ENCODE peak calls at places on chromosomes 12 and 14, in seven cellular contexts. D, W, L, T, B, R and M are unnamed samples.

GRCh38 chr14:71012888-71013287 is 105.6 kb downstream of the PCNX1 start:
- DNase-seq in W (no peak), L (no peak), D (no peak), B (no peak), T (no peak), R (no peak), M (no peak)

GRCh38 chr12:121774968-121775474 is 18.5 kb downstream of the RHOF start:
- DNase-seq in T (no peak), W (no peak), L (no peak), R (no peak), B (peak), D (no peak), M (peak)

GRCh38 chr12:116324684-116325664 is 47.5 kb upstream of the MED13L start:
- DNase-seq in R (no peak), L (no peak), T (no peak), B (no peak), D (no peak), W (no peak), M (no peak)

GRCh38 chr14:54828031-54828430 is 74.6 kb downstream of the GCH1 start:
- DNase-seq in R (no peak), L (no peak), T (no peak), W (no peak), D (no peak), B (no peak), M (no peak)

GRCh38 chr12:12398026-12398859 is 41.4 kb downstream of the BORCS5 start:
- DNase-seq in T (peak), W (peak), L (peak), D (peak), B (no peak), R (no peak), M (no peak)

GRCh38 chr12:108253540-108253939 is 85.6 kb downstream of the CMKLR1 start:
- DNase-seq in R (peak), W (no peak), L (no peak), T (no peak), B (peak), D (no peak), M (no peak)

GRCh38 chr12:28799337-28799736 is 349.7 kb upstream of the FAR2 start:
- DNase-seq in D (no peak), L (no peak), W (peak), R (no peak), B (no peak), T (no peak), M (no peak)

GRCh38 chr12:77166711-77167110 is 101.3 kb upstream of the E2F7 start:
- DNase-seq in L (no peak), R (no peak), T (no peak), D (no peak), B (no peak), W (peak), M (no peak)

GRCh38 chr14:88552859-88553258 is 1.9 kb downstream of the PTPN21 start:
- DNase-seq in D (no peak), T (no peak), L (no peak), R (no peak), B (no peak), W (no peak), M (no peak)

GRCh38 chr12:96810057-96810456 is 97.0 kb upstream of the NEDD1 start:
- DNase-seq in L (no peak), B (peak), W (peak), D (no peak), T (no peak), R (no peak), M (no peak)

GRCh38 chr14:88005050-88005481 is at the start of gene GPR65:
- DNase-seq in T (no peak), D (no peak), W (no peak), L (no peak), B (no peak), R (no peak), M (no peak)

GRCh38 chr14:93729993-93730392 is 58.3 kb downstream of the PRIMA1 start:
- DNase-seq in W (no peak), L (no peak), T (peak), B (no peak), R (no peak), D (no peak), M (no peak)

GRCh38 chr12:79883216-79883615 is 51.7 kb downstream of the PPP1R12A start:
- DNase-seq in D (peak), B (no peak), R (no peak), W (peak), L (no peak), T (no peak), M (no peak)

GRCh38 chr14:30389134-30389900 is 169.6 kb upstream of the G2E3 start:
- DNase-seq in D (no peak), T (peak), R (no peak), L (no peak), W (peak), B (no peak), M (no peak)

GRCh38 chr14:90691627-90692026 is 124.6 kb downstream of the TTC7B start:
- DNase-seq in B (no peak), R (no peak), W (no peak), T (no peak), L (no peak), D (no peak), M (no peak)

GRCh38 chr14:91374287-91374880 is 43.2 kb downstream of the CCDC88C start:
- DNase-seq in R (no peak), B (no peak), T (no peak), L (no peak), D (no peak), W (no peak), M (no peak)

GRCh38 chr14:32724864-32725550 is 213.7 kb upstream of the NPAS3 start:
- DNase-seq in T (no peak), D (peak), L (no peak), B (peak), W (peak), R (no peak), M (no peak)

GRCh38 chr12:818733-819132 is 66.4 kb downstream of the WNK1 start:
- DNase-seq in D (peak), L (no peak), W (peak), B (no peak), T (no peak), R (no peak), M (no peak)

GRCh38 chr14:61388173-61388975 is 67.0 kb downstream of the PRKCH start:
- DNase-seq in R (no peak), D (no peak), L (no peak), T (no peak), W (peak), B (peak), M (no peak)

GRCh38 chr12:10615532-10615931 is 2.1 kb upstream of the MAGOHB start:
- DNase-seq in L (no peak), R (no peak), W (peak), B (peak), T (no peak), D (no peak), M (no peak)

GRCh38 chr12:127619869-127620769 is 646.9 kb upstream of the TMEM132C start:
- DNase-seq in R (peak), D (no peak), T (peak), B (peak), L (no peak), W (no peak), M (peak)

GRCh38 chr12:51118706-51119105 is 35.3 kb upstream of the CSRNP2 start:
- DNase-seq in D (peak), B (peak), L (no peak), W (peak), R (no peak), T (no peak), M (no peak)

GRCh38 chr14:54147285-54147684 is 190.7 kb upstream of the BMP4 start:
- DNase-seq in D (peak), T (no peak), L (no peak), B (peak), R (no peak), W (peak), M (no peak)

GRCh38 chr14:89303452-89304435 is 113.3 kb downstream of the FOXN3 start:
- DNase-seq in T (peak), R (no peak), W (peak), L (peak), D (peak), B (peak), M (peak)

GRCh38 chr12:130936566-130936965 is 17.1 kb upstream of the ADGRD1 start:
- DNase-seq in T (no peak), L (no peak), D (no peak), W (no peak), B (no peak), R (no peak), M (no peak)

GRCh38 chr14:92706386-92706785 is 42.0 kb downstream of the LGMN start:
- DNase-seq in R (no peak), W (no peak), B (no peak), L (no peak), T (peak), D (no peak), M (no peak)

GRCh38 chr12:29762637-29763300 is 21.0 kb downstream of the TMTC1 start:
- DNase-seq in R (no peak), W (peak), T (no peak), L (peak), B (no peak), D (no peak), M (no peak)

GRCh38 chr12:50073206-50073605 is 11.9 kb upstream of the SMARCD1 start:
- DNase-seq in B (no peak), R (no peak), T (peak), W (no peak), D (no peak), L (no peak), M (no peak)

GRCh38 chr12:120121766-120122293 is 5.3 kb upstream of the RAB35 start:
- DNase-seq in T (no peak), W (no peak), B (no peak), R (no peak), L (no peak), D (peak), M (no peak)

GRCh38 chr12:14723763-14724162 is 27.4 kb upstream of the GUCY2C start:
- DNase-seq in L (peak), W (peak), D (peak), R (peak), B (peak), T (no peak), M (peak)

GRCh38 chr14:80390911-80391310 is 179.6 kb upstream of the DIO2 start:
- DNase-seq in W (peak), T (no peak), B (peak), R (peak), D (peak), L (no peak), M (peak)

GRCh38 chr12:69671597-69671996 is 27.5 kb downstream of the BEST3 start:
- DNase-seq in R (no peak), L (no peak), T (no peak), D (no peak), W (no peak), B (no peak), M (no peak)

GRCh38 chr12:107748472-107748871 is 12.5 kb downstream of the PRDM4 start:
- DNase-seq in T (no peak), W (peak), B (no peak), D (peak), R (no peak), L (no peak), M (no peak)

GRCh38 chr14:74275265-74275841 is 27.4 kb downstream of the ABCD4 start:
- DNase-seq in W (peak), B (no peak), D (peak), L (no peak), T (no peak), R (no peak), M (no peak)

GRCh38 chr14:50725761-50726160 is 57.7 kb upstream of the SAV1 start:
- DNase-seq in W (no peak), L (no peak), T (no peak), R (no peak), B (no peak), D (no peak), M (no peak)

GRCh38 chr12:49098703-49099102 is 4.1 kb upstream of the DHH start:
- DNase-seq in B (no peak), L (no peak), R (no peak), D (no peak), W (no peak), T (no peak), M (no peak)

GRCh38 chr12:2284857-2285256 is 232.1 kb downstream of the CACNA1C start:
- DNase-seq in W (peak), T (peak), R (peak), L (peak), D (peak), B (peak), M (peak)

GRCh38 chr12:71011261-71011660 is 90.7 kb upstream of the PTPRR start:
- DNase-seq in R (no peak), D (no peak), B (no peak), W (peak), L (no peak), T (no peak), M (no peak)

GRCh38 chr12:77816196-77816595 is 14.5 kb upstream of the NAV3 start:
- DNase-seq in B (no peak), W (no peak), T (no peak), L (no peak), D (no peak), R (no peak), M (no peak)

GRCh38 chr12:71755146-71755892 is 656 bp downstream of the RAB21 start:
- DNase-seq in L (peak), W (peak), R (no peak), D (peak), T (peak), B (peak), M (no peak)

GRCh38 chr12:122886161-122886560 is 9.8 kb downstream of the VPS37B start:
- DNase-seq in B (no peak), W (no peak), D (no peak), L (no peak), T (no peak), R (no peak), M (no peak)

GRCh38 chr12:122887817-122888212 is 8.1 kb downstream of the VPS37B start:
- DNase-seq in T (no peak), W (peak), B (no peak), L (no peak), D (no peak), R (no peak), M (no peak)

GRCh38 chr12:122888232-122888752 is 7.6 kb downstream of the VPS37B start:
- DNase-seq in R (no peak), D (peak), T (no peak), B (peak), L (no peak), W (peak), M (peak)

GRCh38 chr12:122884860-122885259 is 11.1 kb downstream of the VPS37B start:
- DNase-seq in L (no peak), T (no peak), W (no peak), D (peak), R (no peak), B (no peak), M (no peak)

GRCh38 chr12:122886851-122887816 is 8.8 kb downstream of the VPS37B start:
- DNase-seq in L (no peak), T (no peak), R (no peak), B (no peak), W (peak), D (peak), M (no peak)
- H3K4me3 ChIP-seq in L (no peak), T (no peak), R (no peak), B (no peak), W (peak), D (no peak), M (no peak)

DNA sequence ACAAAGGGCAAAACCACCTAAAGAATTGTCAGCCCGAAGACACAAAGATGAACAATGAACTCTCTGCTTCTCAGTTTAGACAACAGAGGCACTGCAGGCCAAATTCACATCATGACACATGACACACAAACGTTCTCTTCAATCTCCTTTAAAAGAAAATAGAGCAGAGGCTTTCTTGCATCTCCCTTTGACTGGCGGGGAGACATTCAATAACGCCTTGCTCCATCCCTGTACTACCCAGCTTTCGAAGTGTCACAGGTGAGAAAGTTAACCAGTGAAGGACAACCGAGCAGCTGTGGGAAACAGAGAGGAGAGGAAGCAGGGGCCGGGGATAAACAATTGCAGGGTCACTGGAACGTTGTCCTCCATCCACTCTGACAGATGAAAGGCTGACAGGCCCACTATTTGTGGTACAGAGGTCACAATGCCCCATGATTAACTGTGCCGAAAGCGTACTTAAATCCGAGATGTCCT is 130.8 kb downstream of the PHLDA1 start:
- DNase-seq in B (no peak), W (no peak), T (no peak), L (no peak), R (no peak), D (no peak), M (no peak)
- H3K4me3 ChIP-seq in B (no peak), W (no peak), T (no peak), L (no peak), R (no peak), D (no peak), M (no peak)

DNA sequence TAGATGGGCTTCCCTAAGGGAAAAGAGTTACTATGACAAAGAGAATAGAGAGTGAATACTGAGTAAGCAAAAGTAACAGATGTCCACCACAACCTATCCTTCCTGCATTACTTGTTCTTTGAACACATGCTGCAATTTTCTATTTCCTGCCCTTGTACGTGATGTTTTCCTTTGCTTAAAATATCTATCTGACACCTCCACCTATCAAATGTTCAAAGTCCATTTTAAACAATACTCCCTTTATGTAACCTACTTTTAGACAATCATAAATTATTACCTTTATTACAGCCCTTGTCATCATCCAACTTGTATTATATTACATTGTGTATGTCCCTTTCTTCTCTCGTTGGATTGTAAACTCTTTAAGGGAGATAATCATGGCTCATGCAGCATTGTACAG is 147.2 kb upstream of the DYRK2 start:
- DNase-seq in T (no peak), B (no peak), W (no peak), D (no peak), R (no peak), L (no peak), M (no peak)
- H3K4me3 ChIP-seq in T (no peak), B (no peak), W (no peak), D (no peak), R (no peak), L (no peak), M (no peak)

GRCh38 chr12:113573148-113573547 is 101.5 kb upstream of the LHX5 start:
- DNase-seq in L (no peak), B (no peak), R (no peak), D (no peak), W (no peak), T (no peak), M (no peak)
- H3K4me3 ChIP-seq in L (no peak), B (no peak), R (no peak), D (no peak), W (no peak), T (no peak), M (no peak)

GRCh38 chr14:100677152-100677924 is 49.4 kb upstream of the DLK1 start:
- DNase-seq in R (no peak), D (no peak), B (peak), T (no peak), L (peak), W (no peak), M (peak)
- H3K4me3 ChIP-seq in R (no peak), D (no peak), B (no peak), T (no peak), L (no peak), W (no peak), M (no peak)